ENCODE peak calls at places on chromosomes 2 and 18, in six cellular contexts. G, R, Q, Z, S and B are unnamed samples.

GRCh38 chr2:156436477-156437085 is 402 bp downstream of the GPD2 start:
- DNase-seq in G (no peak), R (no peak), Q (peak), Z (no peak), S (no peak), B (no peak)

GRCh38 chr2:178194600-178195389 is 483 bp downstream of the OSBPL6 start:
- DNase-seq in G (no peak), R (peak), Q (peak), Z (no peak), S (no peak), B (no peak)

GRCh38 chr2:139720056-139720455 is 939.9 kb upstream of the NXPH2 start:
- DNase-seq in G (no peak), R (no peak), Q (no peak), Z (no peak), S (no peak), B (no peak)

GRCh38 chr18:26526966-26527234 is 21.5 kb downstream of the KCTD1 start:
- DNase-seq in G (no peak), R (no peak), Q (no peak), Z (no peak), S (no peak), B (no peak)

GRCh38 chr2:149652520-149652919 is 64.9 kb upstream of the MMADHC start:
- DNase-seq in G (no peak), R (no peak), Q (no peak), Z (no peak), S (no peak), B (no peak)

GRCh38 chr18:71625691-71626090 is 918.5 kb downstream of the CBLN2 start:
- DNase-seq in G (no peak), R (no peak), Q (no peak), Z (no peak), S (no peak), B (no peak)

GRCh38 chr2:95122197-95122551 is 566 bp upstream of the MRPS5 start:
- DNase-seq in G (no peak), R (no peak), Q (no peak), Z (no peak), S (no peak), B (no peak)

GRCh38 chr2:20291106-20291564 is 59.5 kb downstream of the PUM2 start:
- DNase-seq in G (peak), R (no peak), Q (peak), Z (peak), S (peak), B (peak)

DNA sequence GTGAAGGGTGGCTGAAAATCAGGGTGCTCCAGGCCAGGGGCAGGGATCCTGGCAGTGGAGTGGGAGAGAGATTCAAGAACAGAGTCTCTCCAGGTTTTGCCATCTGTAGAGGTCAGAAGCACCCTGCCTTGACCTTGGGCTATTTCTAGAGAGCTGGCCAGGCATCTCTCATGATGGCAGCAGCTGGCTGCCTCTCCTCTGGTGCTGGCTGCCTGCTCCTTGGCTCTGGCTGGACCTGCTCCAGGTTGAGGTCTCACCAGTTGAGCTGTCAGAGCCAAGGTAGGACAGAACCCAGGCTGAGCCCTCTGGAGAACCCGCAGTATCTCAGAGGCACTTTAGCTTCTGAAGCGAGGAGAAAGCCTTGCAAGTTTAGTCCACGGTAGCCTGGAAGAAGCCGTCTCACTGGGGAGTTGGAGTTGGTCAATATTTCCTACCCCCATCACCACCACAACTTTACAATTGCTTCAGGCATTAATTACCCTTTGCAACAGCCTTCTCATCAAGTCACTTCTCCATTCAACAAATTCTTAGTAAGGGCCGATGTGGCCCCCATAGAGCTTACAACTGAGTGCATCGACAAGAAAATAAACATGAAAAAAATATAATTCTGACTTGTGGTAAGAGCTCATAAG is 25.6 kb downstream of the GNLY start:
- DNase-seq in G (no peak), R (peak), Q (no peak), Z (no peak), S (no peak), B (no peak)
- H3K4me3 ChIP-seq in G (no peak), R (no peak), Q (no peak), Z (no peak), S (no peak), B (no peak)

GRCh38 chr18:75249672-75250470 is 39.3 kb downstream of the TSHZ1 start:
- DNase-seq in G (no peak), R (no peak), Q (no peak), Z (no peak), S (no peak), B (no peak)

GRCh38 chr18:75248426-75249191 is 38.0 kb downstream of the TSHZ1 start:
- DNase-seq in G (no peak), R (no peak), Q (no peak), Z (no peak), S (no peak), B (no peak)

GRCh38 chr18:75247041-75247551 is 36.5 kb downstream of the TSHZ1 start:
- DNase-seq in G (no peak), R (no peak), Q (no peak), Z (no peak), S (no peak), B (no peak)

GRCh38 chr18:75249192-75249551 is 38.6 kb downstream of the TSHZ1 start:
- DNase-seq in G (no peak), R (no peak), Q (no peak), Z (no peak), S (no peak), B (no peak)

GRCh38 chr18:75247601-75248421 is 37.2 kb downstream of the TSHZ1 start:
- DNase-seq in G (no peak), R (no peak), Q (no peak), Z (no peak), S (peak), B (no peak)
- H3K4me3 ChIP-seq in G (peak), R (peak), Q (no peak), Z (no peak), S (peak), B (peak)

DNA sequence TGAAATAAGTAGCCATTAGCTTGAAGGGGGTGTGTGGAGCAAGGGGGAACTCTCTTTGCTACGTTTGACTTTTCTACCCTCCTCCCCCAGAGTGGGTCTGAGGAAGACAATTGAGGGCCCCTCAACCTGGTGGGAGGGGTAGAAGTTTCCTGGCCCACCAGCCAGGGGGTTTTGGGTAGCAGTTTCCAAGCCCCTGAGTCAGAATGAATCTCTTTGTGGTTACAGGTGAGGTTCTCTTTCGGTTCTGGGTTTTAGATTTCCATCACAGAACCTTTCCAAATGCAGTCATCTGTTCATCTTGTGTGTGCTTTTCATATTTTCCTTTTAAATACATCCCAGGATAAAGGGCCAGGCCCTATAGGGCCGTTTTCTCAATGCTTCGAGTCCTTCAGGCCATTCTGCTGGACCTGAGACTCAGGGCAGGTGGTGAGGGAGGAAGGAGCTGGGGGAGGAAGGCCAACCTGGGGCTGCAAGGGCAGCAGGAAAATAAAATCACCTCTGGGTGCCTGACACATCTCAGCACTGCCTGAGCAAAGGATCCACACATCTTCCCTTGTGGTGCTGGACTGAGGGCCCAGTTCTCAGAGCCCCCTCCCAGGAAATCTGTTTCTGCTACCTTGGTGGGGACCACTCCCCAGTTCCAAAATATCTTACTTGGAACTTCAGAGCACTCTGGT is 4.7 kb downstream of the LBH start:
- DNase-seq in G (no peak), R (peak), Q (peak), Z (no peak), S (no peak), B (no peak)
- H3K4me3 ChIP-seq in G (peak), R (peak), Q (no peak), Z (no peak), S (no peak), B (no peak)

GRCh38 chr2:218471982-218472381 is 53.1 kb downstream of the VIL1 start:
- DNase-seq in G (no peak), R (no peak), Q (no peak), Z (no peak), S (no peak), B (no peak)
- H3K4me3 ChIP-seq in G (no peak), R (no peak), Q (no peak), Z (no peak), S (no peak), B (no peak)

GRCh38 chr2:134717706-134718094 is 1.1 kb downstream of the TMEM163 start:
- DNase-seq in G (no peak), R (no peak), Q (no peak), Z (no peak), S (no peak), B (no peak)
- H3K4me3 ChIP-seq in G (no peak), R (peak), Q (peak), Z (no peak), S (no peak), B (no peak)